ENCODE peak calls at places on chromosomes 6 and 20, in five cellular contexts. N is esophagus muscularis mucosa, P is HCT116, K is adrenal gland, H is heart left ventricle. C is an unnamed sample.

GRCh38 chr20:63739129-63740069 is at the start of gene SLC2A4RG:
- DNase-seq in K (peak; percentile 78), H (peak; percentile 91), P (no peak), N (no peak), C (peak; percentile 51)

GRCh38 chr6:53691667-53692133 is 26.1 kb upstream of the KLHL31 start:
- DNase-seq in N (no peak), K (no peak), H (no peak), P (no peak), C (no peak)

GRCh38 chr6:134312038-134312660 is 5.8 kb downstream of the SGK1 start:
- DNase-seq in H (no peak), N (no peak), K (no peak), P (no peak), C (no peak)

GRCh38 chr6:52374247-52374646 is 12.3 kb downstream of the PAQR8 start:
- DNase-seq in N (no peak), H (no peak), P (no peak), K (no peak), C (no peak)

GRCh38 chr6:126076992-126077664 is 90.8 kb downstream of the TRMT11 start:
- DNase-seq in H (no peak), P (no peak), K (no peak), N (peak; percentile 92), C (no peak)

GRCh38 chr6:2563635-2564034 is 187.1 kb downstream of the MYLK4 start:
- DNase-seq in H (no peak), K (no peak), P (no peak), N (no peak), C (no peak)

GRCh38 chr6:138115877-138116660 is 8.8 kb upstream of the PERP start:
- DNase-seq in P (peak; percentile 58), K (peak; percentile 83), H (peak; percentile 63), N (no peak), C (no peak)

GRCh38 chr6:46217671-46218131 is 46.9 kb upstream of the ENPP5 start:
- DNase-seq in N (no peak), K (peak; percentile 90), P (no peak), H (no peak), C (peak; percentile 67)

DNA sequence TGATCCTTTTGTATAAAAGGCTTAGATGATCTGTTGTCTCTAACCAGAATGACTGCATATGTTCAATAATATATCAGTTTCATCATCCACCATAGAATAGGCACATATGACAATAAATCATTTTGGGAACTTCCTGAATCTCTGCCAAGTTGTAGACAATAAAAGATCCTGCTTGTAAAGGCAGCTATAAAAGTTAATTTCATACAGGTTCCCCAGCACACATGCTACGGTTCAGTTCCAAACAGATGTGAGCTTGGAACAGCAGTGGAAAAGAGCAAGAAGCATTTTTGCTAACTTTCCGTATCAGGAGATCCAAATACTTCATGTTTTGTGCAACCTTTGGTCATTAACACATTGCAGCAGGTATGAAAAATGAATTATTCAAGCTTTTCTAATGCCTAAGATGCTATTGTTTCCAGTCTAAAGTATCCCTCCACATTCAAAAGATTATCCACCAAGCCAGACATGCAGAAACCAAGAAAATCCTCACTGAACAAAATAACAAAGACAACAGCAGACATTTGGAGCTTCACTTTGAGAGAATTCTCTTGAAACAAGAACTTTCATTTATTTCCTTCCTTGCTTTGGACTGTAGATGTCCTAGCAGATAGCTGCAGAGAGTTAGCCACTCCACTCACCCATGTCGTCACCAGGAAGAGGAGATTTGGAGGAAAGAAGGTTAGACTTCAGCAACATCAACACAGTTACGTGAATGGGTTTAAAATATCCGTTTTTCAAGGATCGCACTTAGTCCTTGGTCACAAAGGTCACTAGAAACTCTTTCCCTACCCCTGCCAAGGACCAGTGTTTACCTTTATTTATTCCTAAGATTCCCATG is 453.5 kb upstream of the JARID2 start:
- DNase-seq in N (no peak), P (no peak), K (no peak), H (no peak), C (no peak)
- TF ChIP-seq CTCF in N (no peak), P (no peak), K (no peak), H (no peak), C (no peak)

DNA sequence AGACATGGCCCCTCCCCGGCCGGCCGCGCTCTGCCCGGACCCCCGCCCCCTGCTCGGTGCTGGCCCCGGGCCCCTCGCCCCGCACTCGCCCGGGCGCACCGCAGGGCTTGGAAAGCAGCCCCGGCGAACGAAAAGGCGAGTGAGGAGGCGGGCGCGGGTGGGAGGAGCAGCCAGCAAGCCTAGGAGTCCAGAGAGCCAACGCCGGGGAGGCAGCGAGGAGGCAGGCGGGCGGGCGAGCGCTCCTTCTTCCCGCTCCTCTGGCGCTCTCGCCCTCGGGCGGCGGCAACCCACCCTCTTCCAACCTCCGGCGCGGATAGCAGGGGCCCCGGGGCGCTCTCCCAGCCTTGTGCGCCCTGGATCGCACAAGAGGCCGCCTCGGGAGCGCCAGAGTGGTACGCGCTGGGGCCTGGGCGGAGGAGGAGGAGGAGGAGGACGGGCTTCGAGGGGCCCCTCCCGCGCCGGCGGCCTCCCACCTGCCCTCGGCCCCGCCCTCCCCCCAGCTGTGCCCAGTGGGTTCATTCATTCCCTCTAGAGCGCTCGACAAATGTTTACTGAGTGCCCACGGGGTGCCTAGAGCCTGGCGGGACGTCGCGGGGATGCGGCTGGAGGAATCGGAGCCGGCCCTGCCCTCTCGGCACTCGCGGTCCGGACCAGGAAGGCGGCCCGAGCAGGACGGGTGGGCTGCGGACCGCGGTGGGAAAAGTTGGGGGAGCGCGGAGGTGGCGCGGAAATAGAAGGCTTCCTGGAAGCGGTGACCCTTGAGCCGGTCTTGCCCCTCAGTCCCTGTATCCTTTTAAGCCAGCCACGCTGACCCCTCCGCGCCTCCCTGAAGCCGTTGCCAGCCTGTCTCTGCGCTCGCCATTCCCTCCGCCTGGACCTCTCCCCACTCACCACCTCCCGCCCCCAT is at the start of gene BMP7:
- DNase-seq in H (no peak), P (no peak), K (no peak), N (no peak), C (no peak)
- TF ChIP-seq POLR2A in H (no peak), P (no peak), K (no peak), N (no peak), C (no peak)

DNA sequence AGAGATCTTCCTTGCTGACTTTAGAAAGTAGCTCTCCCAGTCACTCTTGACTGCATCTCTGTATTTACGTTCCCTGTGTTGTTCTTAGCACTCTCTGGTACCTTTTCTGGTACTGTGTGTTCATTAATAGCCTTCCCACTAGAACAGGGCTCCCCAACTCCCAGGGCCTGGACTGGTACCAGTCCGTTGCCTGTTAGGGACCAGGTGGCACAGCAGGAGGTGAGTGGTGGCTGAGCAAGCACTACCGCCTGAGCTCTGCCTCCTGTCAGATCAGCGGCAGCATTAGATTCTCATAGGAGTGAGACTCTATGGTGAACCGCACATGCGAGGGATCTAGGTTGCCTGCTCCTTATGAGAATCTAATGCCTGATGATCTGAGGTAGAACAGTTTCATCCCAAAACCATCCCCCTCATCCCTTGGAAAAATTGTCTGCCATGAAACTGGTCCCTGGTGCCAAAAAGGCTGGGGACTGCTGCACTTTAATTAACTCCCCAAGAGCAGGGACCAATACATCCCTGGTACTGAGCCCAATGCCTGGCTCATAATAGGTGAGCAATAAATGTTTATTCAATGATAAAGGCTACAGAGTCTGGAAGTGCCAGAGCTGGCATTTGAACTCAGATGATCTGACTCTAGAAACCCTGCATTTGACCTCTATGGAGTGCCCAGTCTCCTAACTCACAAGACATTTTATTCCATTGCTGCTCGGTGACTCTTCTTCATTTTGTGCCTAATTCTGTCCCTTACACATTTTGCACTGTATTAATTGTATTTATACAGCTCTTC is 11.0 kb downstream of the UTRN start:
- DNase-seq in N (no peak), P (no peak), K (no peak), H (no peak), C (no peak)
- TF ChIP-seq CTCF in N (no peak), P (no peak), K (no peak), H (no peak), C (no peak)

GRCh38 chr6:72363844-72364740 is 257.8 kb upstream of the KCNQ5 start:
- DNase-seq in N (no peak), H (no peak), K (no peak), P (no peak), C (no peak)
- TF ChIP-seq POLR2A in N (no peak), H (no peak), K (no peak), P (no peak), C (no peak)

DNA sequence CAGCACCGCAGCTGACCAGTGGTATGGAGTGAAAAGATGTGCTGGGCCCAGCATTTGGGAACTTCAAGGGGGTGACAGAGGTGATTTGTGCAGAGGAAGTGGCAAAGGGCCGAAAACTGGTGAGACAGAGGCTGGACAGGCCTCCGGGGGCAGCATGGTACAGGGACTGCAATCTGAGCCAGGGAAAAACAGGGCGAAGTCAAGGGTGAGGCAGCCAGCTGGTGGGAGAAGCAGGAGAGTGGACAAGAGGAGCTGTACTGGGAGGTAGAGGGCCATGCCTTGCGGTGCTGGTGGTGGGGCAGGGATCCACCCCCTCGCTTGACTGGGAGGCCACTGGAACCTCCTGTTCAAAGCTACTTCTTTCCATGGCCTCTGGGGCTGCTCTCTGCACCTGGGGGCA is 7.3 kb upstream of the GFRA4 start:
- DNase-seq in H (no peak), P (no peak), N (no peak), K (no peak), C (no peak)
- TF ChIP-seq CTCF in H (no peak), P (peak; percentile 18), N (no peak), K (no peak), C (no peak)

GRCh38 chr20:10475225-10475624 is 40.1 kb downstream of the SLX4IP start:
- DNase-seq in N (no peak), K (no peak), H (no peak), P (no peak), C (no peak)
- TF ChIP-seq POLR2A in N (no peak), K (no peak), H (no peak), P (no peak), C (no peak)

GRCh38 chr6:51349866-51350265 is 531.2 kb downstream of the TFAP2B start:
- DNase-seq in H (no peak), P (no peak), N (no peak), K (no peak), C (no peak)

GRCh38 chr6:51352506-51353029 is 533.9 kb downstream of the TFAP2B start:
- DNase-seq in N (no peak), P (no peak), K (no peak), H (no peak), C (no peak)

DNA sequence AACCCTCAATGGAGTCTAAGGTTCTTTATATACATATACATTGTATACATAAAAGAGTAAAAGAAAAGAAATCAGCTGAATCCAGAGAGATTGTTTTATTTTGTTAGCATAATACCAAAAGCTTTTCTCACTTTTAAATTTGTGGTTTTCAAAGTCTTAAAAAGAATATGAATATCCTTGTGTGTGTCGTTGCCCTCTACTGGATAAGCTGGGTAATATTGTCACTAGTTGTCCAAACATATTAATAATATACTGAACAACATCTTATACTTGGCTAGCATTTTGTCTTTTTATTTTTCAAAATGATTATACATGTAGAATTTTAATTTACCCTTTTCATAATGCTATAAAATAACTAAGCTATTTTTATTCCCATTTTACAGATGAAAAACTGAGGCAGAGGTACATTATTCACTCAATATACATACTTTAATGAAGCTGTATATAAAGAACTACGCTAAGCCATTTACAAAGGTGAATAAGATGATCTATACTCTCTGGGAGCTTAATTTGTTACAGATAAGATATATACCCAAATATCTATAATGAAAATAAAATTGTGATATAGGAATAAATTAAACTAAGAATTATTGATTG is 531.7 kb downstream of the TFAP2B start:
- DNase-seq in P (no peak), H (no peak), K (no peak), N (no peak), C (no peak)
- TF ChIP-seq CTCF in P (peak; percentile 34), H (no peak), K (peak; percentile 12), N (no peak), C (no peak)